ENCODE peak calls at places on chromosome 14, in four cellular contexts. N, P, T and H are unnamed samples.

GRCh38 chr14:30283822-30284446 is 275.0 kb upstream of the G2E3 start:
- DNase-seq in T (no peak), P (no peak), N (peak; percentile 17), H (peak; percentile 45)

GRCh38 chr14:89399157-89399556 is 17.9 kb downstream of the FOXN3 start:
- DNase-seq in T (no peak), P (no peak), N (no peak), H (no peak)

GRCh38 chr14:51302319-51303030 is 62.4 kb downstream of the TMX1 start:
- DNase-seq in T (no peak), P (no peak), N (no peak), H (no peak)

GRCh38 chr14:102692334-102692733 is 84.9 kb upstream of the TRAF3 start:
- DNase-seq in N (no peak), T (no peak), P (no peak), H (no peak)

GRCh38 chr14:103739793-103740501 is 24.3 kb downstream of the ZFYVE21 start:
- DNase-seq in P (no peak), T (no peak), N (no peak), H (no peak)

GRCh38 chr14:96362071-96362964 is 823 bp downstream of the ATG2B start:
- DNase-seq in P (no peak), N (peak; percentile 37), T (peak; percentile 77), H (peak; percentile 69)

GRCh38 chr14:100212476-100213333 is 26.2 kb upstream of the YY1 start:
- DNase-seq in T (no peak), P (no peak), N (no peak), H (no peak)

GRCh38 chr14:49971156-49972141 is 78.6 kb downstream of the ARF6 start:
- DNase-seq in P (no peak), N (no peak), T (peak; percentile 85), H (no peak)

GRCh38 chr14:61203059-61203753 is 77.9 kb downstream of the TMEM30B start:
- DNase-seq in N (no peak), P (no peak), T (no peak), H (no peak)

GRCh38 chr14:45247427-45247826 is 5.6 kb downstream of the MIS18BP1 start:
- DNase-seq in T (no peak), P (no peak), N (no peak), H (no peak)

GRCh38 chr14:100623557-100623956 is 36.3 kb upstream of the BEGAIN start:
- DNase-seq in N (no peak), T (no peak), P (no peak), H (no peak)

GRCh38 chr14:57656853-57657252 is 163.2 kb upstream of the CCDC198 start:
- DNase-seq in N (no peak), T (no peak), P (no peak), H (no peak)

GRCh38 chr14:72679591-72680151 is 214.2 kb downstream of the DPF3 start:
- DNase-seq in N (no peak), T (no peak), P (no peak), H (no peak)

GRCh38 chr14:50800032-50800431 is 30.9 kb downstream of the NIN start:
- DNase-seq in T (no peak), N (no peak), P (no peak), H (no peak)

GRCh38 chr14:71362920-71363584 is 455.8 kb downstream of the PCNX1 start:
- DNase-seq in P (no peak), N (no peak), T (no peak), H (no peak)

GRCh38 chr14:102903248-102903888 is 19.1 kb upstream of the AMN start:
- DNase-seq in P (no peak), T (no peak), N (no peak), H (no peak)

GRCh38 chr14:89765346-89765745 is 189.2 kb downstream of the EFCAB11 start:
- DNase-seq in N (no peak), P (no peak), T (no peak), H (no peak)

GRCh38 chr14:61462566-61463195 is 141.3 kb downstream of the PRKCH start:
- DNase-seq in P (no peak), T (no peak), N (no peak), H (no peak)

GRCh38 chr14:77140937-77141591 is 527 bp downstream of the ZDHHC22 start:
- DNase-seq in N (peak; percentile 78), T (no peak), P (no peak), H (no peak)

GRCh38 chr14:76780875-76781647 is 19.8 kb downstream of the VASH1 start:
- DNase-seq in T (no peak), N (no peak), P (no peak), H (no peak)

GRCh38 chr14:87994974-87995373 is 2.0 kb upstream of the GALC start:
- DNase-seq in T (peak; percentile 63), N (no peak), P (no peak), H (no peak)

GRCh38 chr14:100305446-100306255 is 593 bp downstream of the SLC25A29 start:
- DNase-seq in P (peak; percentile 53), T (peak; percentile 40), N (peak; percentile 24), H (peak; percentile 67)

GRCh38 chr14:72892103-72892878 is 1.6 kb downstream of the DPF3 start:
- DNase-seq in T (peak; percentile 41), P (peak; percentile 17), N (no peak), H (no peak)

GRCh38 chr14:53840444-53840843 is 116.2 kb downstream of the BMP4 start:
- DNase-seq in T (no peak), P (no peak), N (peak; percentile 72), H (no peak)

GRCh38 chr14:89902876-89903275 is 51.7 kb downstream of the EFCAB11 start:
- DNase-seq in P (no peak), T (no peak), N (no peak), H (no peak)

GRCh38 chr14:28751467-28752058 is 15.0 kb upstream of the FOXG1 start:
- DNase-seq in T (no peak), N (peak; percentile 51), P (no peak), H (no peak)

GRCh38 chr14:24271834-24272263 is 452 bp upstream of the RABGGTA start:
- DNase-seq in N (no peak), T (no peak), P (no peak), H (no peak)
- H3K27ac ChIP-seq in N (peak overlapping the region; percentile 89), T (peak overlapping the region; percentile 94), P (peak overlapping the region; percentile 100), H (peak overlapping the region; percentile 98)

GRCh38 chr14:69667938-69668336 is 56.5 kb downstream of the SUSD6 start:
- DNase-seq in P (no peak), N (no peak), T (no peak), H (no peak)

GRCh38 chr14:69670093-69670492 is 58.7 kb downstream of the SUSD6 start:
- DNase-seq in T (no peak), N (no peak), P (no peak), H (no peak)

GRCh38 chr14:69671365-69672050 is 60.1 kb downstream of the SUSD6 start:
- DNase-seq in N (no peak), T (no peak), P (no peak), H (no peak)

GRCh38 chr14:69666698-69667211 is 55.4 kb downstream of the SUSD6 start:
- DNase-seq in N (peak; percentile 18), P (no peak), T (no peak), H (no peak)

GRCh38 chr14:69669375-69669774 is 58.0 kb downstream of the SUSD6 start:
- DNase-seq in P (no peak), N (no peak), T (no peak), H (no peak)
- H3K4me1 ChIP-seq in P (peaks cover 43% of the 10 kb centered on the region), N (peaks cover 28% of the 10 kb centered on the region), T (peaks cover 96% of the 10 kb centered on the region), H (peaks cover 25% of the 10 kb centered on the region)

GRCh38 chr14:65410640-65411039 is 1.9 kb upstream of the FUT8 start:
- DNase-seq in P (no peak), T (no peak), N (no peak), H (no peak)
- H3K27ac ChIP-seq in P (no peak overlapping the region), T (peak overlapping the region; percentile 79), N (no peak overlapping the region), H (no peak overlapping the region)

DNA sequence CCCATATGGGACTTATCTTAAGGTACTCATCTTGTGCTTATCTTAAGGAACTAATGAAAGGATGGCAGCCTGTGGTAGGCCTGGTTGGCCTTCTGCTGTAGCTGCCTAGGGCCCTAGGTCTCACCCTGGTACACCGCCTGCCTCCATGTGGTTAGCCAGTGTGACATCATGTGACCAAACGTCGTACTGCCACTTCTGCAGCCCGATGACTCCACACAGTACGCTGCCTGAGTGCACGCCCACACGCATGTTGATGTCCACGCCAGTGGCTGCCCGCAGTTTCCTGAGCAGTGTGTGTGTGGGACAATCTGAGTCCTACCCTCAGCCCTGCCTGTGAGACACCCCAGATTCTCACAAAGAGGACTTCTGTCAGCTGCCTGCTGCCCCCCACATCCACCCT is 5.1 kb downstream of the ADCY4 start:
- DNase-seq in N (no peak), T (peak; percentile 60), P (peak; percentile 50), H (no peak)
- H3K4me1 ChIP-seq in N (peaks cover 3% of the 10 kb centered on the region), T (peaks cover 63% of the 10 kb centered on the region), P (peaks cover 6% of the 10 kb centered on the region), H (peaks cover 17% of the 10 kb centered on the region)

DNA sequence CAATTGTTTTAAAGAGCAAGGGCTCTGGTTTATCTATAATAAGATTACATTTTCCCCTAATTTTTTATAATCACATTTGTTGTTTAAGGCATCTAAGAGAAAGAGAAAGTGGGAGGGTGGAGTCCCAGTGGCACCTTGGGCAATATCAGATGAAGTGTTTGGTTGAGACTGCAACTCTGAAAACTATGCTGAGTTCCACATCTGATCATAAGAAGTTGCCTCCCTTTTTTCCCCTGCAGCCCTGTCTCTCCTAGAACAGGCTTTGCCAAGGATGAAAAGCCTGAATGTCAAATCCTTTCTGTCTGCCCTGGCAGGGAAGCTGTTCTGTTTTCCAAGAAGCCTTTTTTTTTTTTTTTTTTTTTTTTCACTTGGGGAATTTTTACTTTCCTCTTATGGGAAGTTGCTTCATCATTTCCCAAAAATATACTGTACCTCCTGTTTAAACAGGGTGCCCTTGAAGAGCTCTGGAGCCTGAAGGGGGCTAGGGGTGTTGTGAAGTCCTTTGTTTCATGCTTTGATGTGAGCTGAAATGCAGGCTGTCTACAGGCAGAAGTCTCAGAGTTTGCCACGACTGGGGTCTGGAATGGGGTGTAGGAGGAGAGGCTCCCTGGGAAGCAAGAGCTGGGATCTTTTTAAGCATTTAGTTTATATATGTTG is 71.3 kb downstream of the SUSD6 start:
- DNase-seq in P (no peak), T (peak; percentile 40), N (no peak), H (no peak)
- H3K27ac ChIP-seq in P (peak overlapping the region; percentile 70), T (peak overlapping the region; percentile 4), N (no peak overlapping the region), H (no peak overlapping the region)

GRCh38 chr14:74580275-74580672 is 31.8 kb downstream of the LTBP2 start:
- DNase-seq in T (no peak), N (no peak), P (no peak), H (no peak)
- H3K4me1 ChIP-seq in T (peaks cover 4% of the 10 kb centered on the region), N (peaks cover 79% of the 10 kb centered on the region), P (peaks cover 15% of the 10 kb centered on the region), H (peaks cover 5% of the 10 kb centered on the region)

GRCh38 chr14:64091217-64091616 is 203.0 kb downstream of the ESR2 start:
- DNase-seq in N (no peak), P (no peak), T (no peak), H (no peak)
- H3K27ac ChIP-seq in N (no peak overlapping the region), P (no peak overlapping the region), T (no peak overlapping the region), H (no peak overlapping the region)

DNA sequence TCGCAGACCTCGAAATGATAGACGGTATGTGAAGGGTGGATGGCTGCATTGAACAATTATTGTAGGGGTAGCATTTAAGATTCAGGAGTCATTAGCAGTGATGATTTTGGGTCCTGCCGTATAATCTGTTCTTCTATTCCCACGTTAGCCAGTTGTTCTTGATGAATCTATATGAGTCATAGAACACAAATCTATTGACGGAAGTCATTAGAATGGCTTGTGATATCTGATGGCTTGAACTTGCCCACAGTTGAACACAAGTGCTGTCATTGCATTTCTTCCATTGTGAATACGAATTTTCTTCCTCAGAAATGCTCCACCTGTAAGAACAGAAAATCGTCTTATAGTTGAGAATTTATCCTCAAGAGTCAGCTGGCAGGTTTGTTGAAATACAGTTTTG is 1.9 kb downstream of the SRSF5 start:
- DNase-seq in N (no peak), P (no peak), T (no peak), H (no peak)
- H3K4me1 ChIP-seq in N (peaks cover 17% of the 10 kb centered on the region), P (no peaks in the 10 kb centered on the region), T (peaks cover 63% of the 10 kb centered on the region), H (peaks cover 18% of the 10 kb centered on the region)

GRCh38 chr14:69059658-69060648 is 80.9 kb upstream of the ACTN1 start:
- DNase-seq in P (no peak), N (peak; percentile 67), T (no peak), H (no peak)
- H3K27ac ChIP-seq in P (peak overlapping the region; percentile 83), N (peak overlapping the region; percentile 56), T (no peak overlapping the region), H (no peak overlapping the region)